ENCODE peak calls at places on chromosomes 12 and 14, in five cellular contexts. P, R, W, J and D are unnamed samples.

GRCh38 chr12:7787574-7788315 is 1.5 kb upstream of the NANOG start:
- DNase-seq in W (no peak), R (no peak), P (no peak), J (no peak), D (no peak)

GRCh38 chr12:128025856-128026255 is 241.1 kb upstream of the TMEM132C start:
- DNase-seq in P (peak; percentile 47), W (no peak), J (no peak), R (no peak), D (no peak)

GRCh38 chr12:25368542-25368941 is 117.8 kb upstream of the KRAS start:
- DNase-seq in P (no peak), W (no peak), R (no peak), J (no peak), D (no peak)

GRCh38 chr12:119940881-119941280 is 48.2 kb upstream of the BICDL1 start:
- DNase-seq in R (no peak), J (no peak), W (no peak), P (peak; percentile 96), D (peak; percentile 1)

GRCh38 chr12:90712671-90713070 is 242.3 kb downstream of the CCER1 start:
- DNase-seq in J (no peak), P (peak; percentile 27), R (no peak), W (no peak), D (peak; percentile 45)

GRCh38 chr12:91877461-91878230 is 268.0 kb downstream of the BTG1 start:
- DNase-seq in R (no peak), J (no peak), P (no peak), W (no peak), D (no peak)

GRCh38 chr14:64450255-64450654 is 15.0 kb upstream of the AKAP5 start:
- DNase-seq in J (no peak), R (no peak), P (no peak), W (no peak), D (no peak)

GRCh38 chr12:117343296-117343695 is 18.1 kb downstream of the NOS1 start:
- DNase-seq in W (no peak), P (no peak), J (no peak), R (no peak), D (no peak)

GRCh38 chr14:72419226-72419625 is 474.7 kb downstream of the DPF3 start:
- DNase-seq in J (no peak), W (no peak), R (no peak), P (no peak), D (no peak)

GRCh38 chr14:93986972-93987371 is 10.1 kb upstream of the CCDC197 start:
- DNase-seq in J (no peak), W (no peak), R (no peak), P (no peak), D (no peak)

GRCh38 chr12:104494137-104494815 is 37.5 kb downstream of the CHST11 start:
- DNase-seq in W (no peak), P (no peak), J (peak; percentile 42), R (no peak), D (no peak)

GRCh38 chr12:121711925-121712461 is 559 bp upstream of the TMEM120B start:
- DNase-seq in W (peak; percentile 17), R (no peak), J (no peak), P (no peak), D (peak; percentile 56)

GRCh38 chr12:96170328-96170727 is 23.8 kb upstream of the ELK3 start:
- DNase-seq in W (no peak), J (no peak), P (no peak), R (no peak), D (no peak)

GRCh38 chr14:32078794-32079663 is 1.9 kb downstream of the ARHGAP5 start:
- DNase-seq in W (no peak), P (peak; percentile 61), R (no peak), J (no peak), D (peak; percentile 52)

GRCh38 chr14:52769889-52770288 is 21.5 kb downstream of the GNPNAT1 start:
- DNase-seq in W (no peak), J (no peak), R (no peak), P (no peak), D (no peak)

GRCh38 chr12:82873951-82874350 is 187.2 kb downstream of the TMTC2 start:
- DNase-seq in W (no peak), J (no peak), P (no peak), R (no peak), D (no peak)

GRCh38 chr12:28104893-28105864 is 85.1 kb upstream of the CCDC91 start:
- DNase-seq in R (no peak), P (no peak), W (no peak), J (no peak), D (no peak)

GRCh38 chr12:13197526-13198141 is 1.1 kb downstream of the EMP1 start:
- DNase-seq in R (no peak), P (no peak), W (no peak), J (peak; percentile 77), D (peak; percentile 84)

GRCh38 chr12:93782854-93783253 is 105.7 kb downstream of the CRADD start:
- DNase-seq in R (no peak), W (no peak), P (no peak), J (no peak), D (peak; percentile 48)

GRCh38 chr14:104593710-104594121 is 10.9 kb downstream of the TMEM179 start:
- DNase-seq in P (no peak), J (no peak), R (no peak), W (no peak), D (peak; percentile 44)

GRCh38 chr14:99624971-99625370 is 20.0 kb upstream of the HHIPL1 start:
- DNase-seq in R (no peak), P (no peak), J (no peak), W (no peak), D (no peak)

GRCh38 chr12:81086342-81086741 is 8.5 kb downstream of the ACSS3 start:
- DNase-seq in J (no peak), R (no peak), W (no peak), P (no peak), D (no peak)

GRCh38 chr14:23299558-23299957 is 3.1 kb downstream of the PPP1R3E start:
- DNase-seq in J (no peak), R (no peak), P (no peak), W (no peak), D (peak; percentile 80)

GRCh38 chr14:51750542-51750941 is 98.8 kb downstream of the FRMD6 start:
- DNase-seq in W (no peak), R (no peak), P (no peak), J (no peak), D (no peak)

GRCh38 chr12:38847247-38847646 is 58.1 kb downstream of the CPNE8 start:
- DNase-seq in P (no peak), J (no peak), W (no peak), R (no peak), D (no peak)

GRCh38 chr14:22737052-22737451 is 29.4 kb upstream of the OXA1L start:
- DNase-seq in J (no peak), W (no peak), R (no peak), P (no peak), D (no peak)

GRCh38 chr14:73262427-73263183 is 25.3 kb downstream of the PAPLN start:
- DNase-seq in R (no peak), P (no peak), W (no peak), J (no peak), D (no peak)

GRCh38 chr14:52279405-52279804 is 11.9 kb downstream of the PTGDR start:
- DNase-seq in J (no peak), R (no peak), P (peak; percentile 13), W (no peak), D (peak; percentile 85)